ENCODE peak calls at places on chromosomes 3 and 15, in seven cellular contexts. K is neuronal stem cell, N is mesendoderm, G is H1, H is IMR-90, V is mesenchymal stem cell, O is trophoblast cell. E is an unnamed sample.

GRCh38 chr15:41256103-41256502 is 25.0 kb downstream of the CHP1 start:
- DNase-seq in H (no peak), G (no peak), K (no peak), N (no peak), V (no peak), O (no peak), E (no peak)

GRCh38 chr15:62770752-62771151 is 271.8 kb upstream of the TPM1 start:
- DNase-seq in O (no peak), H (peak), G (no peak), K (no peak), V (peak), N (no peak), E (no peak)

GRCh38 chr3:69116897-69117296 is 5.5 kb downstream of the LMOD3 start:
- DNase-seq in V (no peak), K (no peak), N (no peak), H (no peak), G (no peak), O (no peak), E (no peak)

GRCh38 chr15:62854420-62855084 is 188.0 kb upstream of the TPM1 start:
- DNase-seq in O (no peak), N (no peak), K (no peak), H (no peak), V (no peak), G (peak), E (no peak)

GRCh38 chr3:49198611-49199230 is 27.3 kb downstream of the KLHDC8B start:
- DNase-seq in G (no peak), K (no peak), V (no peak), N (no peak), H (no peak), O (peak), E (no peak)

GRCh38 chr3:16290007-16290826 is 25.2 kb downstream of the OXNAD1 start:
- DNase-seq in G (no peak), V (peak), H (peak), O (peak), K (peak), N (peak), E (no peak)

GRCh38 chr15:29920515-29920914 is 98.2 kb upstream of the TJP1 start:
- DNase-seq in V (no peak), N (peak), G (no peak), K (no peak), H (peak), O (peak), E (no peak)

GRCh38 chr3:183764854-183765731 is 60.3 kb downstream of the MAP6D1 start:
- DNase-seq in N (peak), H (peak), K (no peak), V (peak), G (no peak), O (peak), E (no peak)

DNA sequence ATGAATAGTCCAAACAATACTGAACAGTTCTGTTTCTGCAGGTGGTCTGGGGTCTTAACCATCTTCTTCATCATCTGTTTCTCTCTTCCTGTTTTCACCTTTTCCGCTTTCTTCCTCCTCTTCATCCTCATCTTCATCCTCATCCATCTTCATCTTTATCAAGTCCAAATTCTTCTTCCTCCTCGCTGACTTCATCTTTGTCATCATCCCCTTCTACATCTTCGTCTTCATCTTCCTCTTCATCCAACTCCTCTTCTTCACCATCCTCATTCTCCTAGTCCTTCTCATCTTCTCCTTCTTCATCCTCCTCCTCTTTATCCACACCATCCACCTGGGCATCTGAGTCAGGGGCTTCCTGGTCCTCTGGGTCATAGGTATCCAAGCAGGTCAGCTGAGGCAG is 16.5 kb upstream of the CFAP161 start:
- DNase-seq in N (no peak), K (no peak), G (no peak), O (no peak), H (no peak), V (no peak), E (no peak)
- H2BK5ac ChIP-seq in N (no peak), K (no peak), G (no peak), O (no peak), H (peak), V (no peak), E (no peak)

GRCh38 chr3:135908737-135909136 is 56.8 kb upstream of the PPP2R3A start:
- DNase-seq in H (no peak), V (no peak), K (no peak), N (no peak), O (no peak), G (no peak), E (no peak)

GRCh38 chr3:135911106-135911505 is 54.4 kb upstream of the PPP2R3A start:
- DNase-seq in O (no peak), K (no peak), H (peak), G (no peak), V (no peak), N (no peak), E (no peak)

GRCh38 chr3:135905058-135905724 is 60.3 kb upstream of the PPP2R3A start:
- DNase-seq in K (no peak), H (peak), V (no peak), O (no peak), G (no peak), N (peak), E (no peak)

GRCh38 chr3:135908225-135908624 is 57.3 kb upstream of the PPP2R3A start:
- DNase-seq in H (peak), G (no peak), V (no peak), N (peak), K (no peak), O (peak), E (no peak)

GRCh38 chr3:135907422-135908165 is 57.9 kb upstream of the PPP2R3A start:
- DNase-seq in G (no peak), O (peak), V (no peak), H (no peak), N (peak), K (no peak), E (no peak)
- H2BK5ac ChIP-seq in G (no peak), O (no peak), V (no peak), H (no peak), N (no peak), K (no peak), E (no peak)

GRCh38 chr3:72977463-72977862 is 19.1 kb upstream of the PPP4R2 start:
- DNase-seq in H (no peak), V (no peak), G (no peak), N (no peak), K (no peak), O (no peak), E (no peak)
- H2BK5ac ChIP-seq in H (no peak), V (no peak), G (no peak), N (no peak), K (no peak), O (no peak), E (no peak)

DNA sequence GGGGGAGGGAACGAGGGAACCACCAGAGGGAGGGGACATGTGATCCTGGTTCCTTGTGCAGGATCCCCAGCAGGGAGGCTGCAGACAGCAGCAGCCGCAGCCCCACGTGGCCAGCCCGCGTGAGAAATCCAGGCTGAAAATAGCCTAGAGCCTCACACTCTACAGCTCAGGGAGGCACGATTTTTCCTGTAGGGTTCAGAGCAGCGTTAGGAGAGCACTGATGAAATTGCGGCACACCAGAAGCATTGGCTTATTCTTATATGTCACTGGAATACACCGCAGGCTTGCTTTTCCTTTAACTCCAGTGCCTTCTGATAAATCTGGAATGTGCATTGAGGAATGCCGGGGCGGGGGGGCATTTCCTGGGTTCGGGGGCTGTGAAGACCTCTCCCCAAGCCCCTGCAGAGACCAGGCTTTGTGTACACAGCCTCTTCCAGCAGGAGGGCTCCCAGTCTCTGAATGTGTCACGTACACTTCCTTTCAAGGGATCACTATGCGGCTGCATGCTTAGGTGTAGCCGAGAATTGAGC is 193.0 kb downstream of the ATP10A start:
- DNase-seq in G (peak), K (peak), N (peak), H (peak), O (peak), V (peak), E (peak)
- H2BK5ac ChIP-seq in G (peak), K (no peak), N (peak), H (no peak), O (no peak), V (no peak), E (no peak)

DNA sequence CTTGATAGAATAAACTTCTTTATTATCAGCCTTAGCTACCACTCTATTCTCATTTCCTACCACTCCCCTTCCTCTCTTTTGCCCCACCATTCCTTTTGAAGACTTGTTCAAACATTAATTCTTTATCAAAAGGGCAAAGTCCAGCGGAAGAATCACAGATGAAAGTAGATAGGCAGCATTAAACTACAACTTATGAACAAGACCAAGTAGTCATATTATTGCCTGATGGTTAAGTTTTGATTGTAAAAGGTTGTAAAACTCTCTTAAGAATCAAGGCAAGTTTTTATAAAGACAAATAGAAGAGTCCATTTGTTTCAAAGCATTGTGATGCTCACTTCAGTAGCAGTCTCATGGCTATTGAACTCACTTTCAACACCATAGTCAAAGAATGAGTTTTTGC is 22.4 kb upstream of the TGFBR2 start:
- DNase-seq in V (no peak), K (no peak), O (no peak), N (no peak), H (no peak), G (no peak), E (no peak)
- H2BK5ac ChIP-seq in V (no peak), K (no peak), O (no peak), N (no peak), H (no peak), G (no peak), E (no peak)

DNA sequence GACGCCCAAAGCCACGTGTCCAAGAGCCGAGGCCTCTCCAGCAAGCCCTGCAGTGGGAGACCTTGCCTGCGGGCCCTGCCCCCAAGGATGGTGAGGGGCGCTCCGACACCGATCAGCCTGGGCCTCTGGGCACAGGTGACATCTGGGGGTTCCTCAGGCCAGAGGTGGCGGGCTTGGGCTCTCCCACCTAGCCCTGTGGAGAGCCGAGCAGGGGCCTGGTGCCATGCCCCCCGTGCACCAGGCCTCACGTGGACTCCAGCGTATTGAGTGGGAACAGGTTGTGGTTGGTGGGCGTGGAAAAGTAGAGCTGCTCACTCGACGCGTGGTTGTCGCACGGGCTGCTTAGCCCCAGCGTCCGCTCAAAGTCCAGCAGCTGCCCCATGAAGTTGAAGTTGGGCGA is 5.8 kb downstream of the DUSP7 start:
- DNase-seq in G (no peak), O (no peak), K (no peak), N (no peak), H (no peak), V (no peak), E (no peak)
- H2BK5ac ChIP-seq in G (no peak), O (no peak), K (no peak), N (no peak), H (no peak), V (no peak), E (no peak)

GRCh38 chr3:37979798-37980476 is 10.6 kb upstream of the VILL start:
- DNase-seq in H (no peak), V (peak), N (no peak), G (no peak), K (no peak), O (no peak), E (no peak)
- H2BK5ac ChIP-seq in H (no peak), V (no peak), N (no peak), G (no peak), K (no peak), O (no peak), E (no peak)

GRCh38 chr3:162936706-162937105 is 1440.1 kb downstream of the OTOL1 start:
- DNase-seq in N (peak), V (no peak), G (no peak), H (no peak), O (no peak), K (no peak), E (no peak)
- H2BK5ac ChIP-seq in N (no peak), V (no peak), G (no peak), H (no peak), O (no peak), K (no peak), E (no peak)

DNA sequence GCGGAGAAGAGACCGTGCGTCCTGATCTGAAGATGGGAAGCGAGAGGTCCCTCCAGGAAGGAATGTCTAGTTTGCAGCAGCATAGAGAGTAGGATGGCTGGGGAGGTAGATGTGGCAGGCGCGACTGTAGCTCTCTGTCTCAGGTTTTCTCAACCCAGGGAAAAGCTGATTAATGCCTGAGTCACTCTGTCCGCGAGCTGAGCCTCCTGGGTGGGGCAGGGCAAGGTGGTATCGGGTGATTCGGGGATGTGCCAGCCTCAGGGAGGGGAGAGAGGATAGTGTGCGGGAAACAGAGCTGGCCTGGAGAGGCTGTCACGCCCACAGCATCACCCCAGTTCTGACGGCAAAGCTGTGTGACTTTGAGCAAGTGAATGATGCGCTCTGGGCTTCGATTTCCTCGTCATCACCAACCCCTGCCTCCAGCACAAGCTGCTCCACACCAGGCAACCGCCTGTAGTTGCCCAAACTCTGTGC is 28.4 kb downstream of the CPN2 start:
- DNase-seq in H (peak), K (no peak), V (peak), N (no peak), O (no peak), G (no peak), E (peak)
- H2BK5ac ChIP-seq in H (no peak), K (no peak), V (no peak), N (no peak), O (no peak), G (peak), E (no peak)

DNA sequence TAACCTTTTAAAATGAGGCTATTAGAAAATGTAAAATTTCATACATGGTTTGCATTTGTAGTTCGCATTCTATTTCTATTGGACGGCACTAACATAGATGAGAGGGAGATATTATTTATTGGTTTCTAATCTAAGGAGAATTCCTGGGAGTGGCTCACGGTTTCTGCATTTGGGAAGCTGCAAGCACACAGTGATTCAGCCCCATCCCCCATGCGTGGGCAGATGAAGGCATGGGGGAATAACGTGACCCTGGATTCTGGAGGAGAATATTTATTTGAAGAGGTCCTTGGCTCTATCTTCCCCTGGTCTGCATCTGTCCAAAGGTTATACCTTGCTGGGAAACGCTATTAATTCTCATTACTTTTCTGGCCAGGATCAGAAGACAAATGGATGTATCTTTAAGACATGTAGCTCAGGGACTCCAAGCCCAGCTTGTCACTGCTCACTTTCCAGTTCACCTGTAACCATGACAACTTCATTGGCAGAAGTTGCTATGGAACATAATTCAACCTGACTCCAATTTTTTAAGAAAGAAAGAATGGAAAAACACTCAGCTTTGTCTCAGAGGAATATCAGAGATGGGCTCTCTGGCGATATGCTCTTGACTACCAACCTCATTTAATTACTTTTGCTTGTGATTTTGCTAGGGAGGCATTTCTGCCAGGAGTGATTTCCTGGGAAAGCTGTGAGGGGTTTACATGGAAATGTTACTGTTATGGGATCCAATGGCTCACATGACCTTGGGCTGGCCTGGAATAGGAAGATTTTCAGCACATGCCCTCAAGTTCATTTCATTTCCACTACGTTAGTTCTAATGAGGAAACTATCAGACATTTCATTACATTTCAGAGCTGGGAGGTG is 27.2 kb upstream of the POMGNT2 start:
- DNase-seq in K (no peak), N (no peak), O (no peak), H (no peak), V (no peak), G (no peak), E (no peak)
- H2BK5ac ChIP-seq in K (no peak), N (no peak), O (no peak), H (no peak), V (no peak), G (no peak), E (no peak)